ENCODE peak calls at places on chromosomes 16 and 17, in eight cellular contexts. W is suprapubic skin, T is uterus, Q is body of pancreas, V is transverse colon, Y is HCT116, B is esophagus muscularis mucosa, N is ovary. Z is an unnamed sample. For H3K36me3, the result is how much of the 10 kb centered on the place peaks cover.

GRCh38 chr17:80991645-80992076 is at the start of gene CHMP6:
- DNase-seq in Q (peak), T (peak), W (peak), V (peak), N (peak), Y (peak), B (no peak), Z (peak)

GRCh38 chr16:988465-989353 is 7.1 kb downstream of the SOX8 start:
- DNase-seq in B (no peak), Y (no peak), T (no peak), V (no peak), W (no peak), N (no peak), Q (no peak), Z (no peak)

GRCh38 chr16:27326738-27327585 is 13.2 kb downstream of the IL4R start:
- DNase-seq in V (peak), W (peak), Y (peak), Q (peak), B (peak), N (peak), T (peak), Z (peak)

GRCh38 chr17:42761638-42762037 is 611 bp downstream of the RAMP2 start:
- DNase-seq in B (no peak), W (no peak), N (no peak), Y (no peak), Q (no peak), T (no peak), V (no peak), Z (no peak)

GRCh38 chr17:66420961-66421371 is 118.6 kb downstream of the PRKCA start:
- DNase-seq in V (no peak), Y (no peak), W (no peak), B (no peak), T (peak), N (no peak), Q (peak), Z (no peak)

GRCh38 chr16:69567031-69567680 is 1.4 kb downstream of the NFAT5 start:
- DNase-seq in V (no peak), B (no peak), T (no peak), Y (no peak), Q (peak), W (no peak), N (no peak), Z (no peak)

GRCh38 chr16:13902677-13903076 is 17.3 kb upstream of the ERCC4 start:
- DNase-seq in V (no peak), B (no peak), Y (no peak), Q (no peak), N (no peak), T (no peak), W (no peak), Z (no peak)

GRCh38 chr17:48052956-48053757 is 5.0 kb downstream of the NFE2L1 start:
- DNase-seq in T (peak), Q (peak), W (no peak), N (peak), B (no peak), Y (no peak), V (peak), Z (peak)

GRCh38 chr16:14180431-14181059 is 109.4 kb downstream of the MRTFB start:
- DNase-seq in T (no peak), V (no peak), N (no peak), Y (no peak), B (no peak), W (no peak), Q (no peak), Z (no peak)

GRCh38 chr17:82439829-82440365 is 10.7 kb downstream of the CYBC1 start:
- DNase-seq in T (no peak), Y (no peak), Q (no peak), N (no peak), V (no peak), W (peak), B (no peak), Z (no peak)
- TF ChIP-seq POLR2A in T (no peak), Y (no peak), Q (no peak), N (no peak), V (no peak), W (no peak), B (no peak), Z (no peak)

GRCh38 chr16:11576427-11577289 is 10.1 kb downstream of the LITAF start:
- DNase-seq in W (no peak), B (no peak), Y (no peak), Q (peak), V (no peak), N (peak), T (no peak), Z (no peak)
- H3K4me3 ChIP-seq in W (no peak), B (no peak), Y (no peak), Q (no peak), V (no peak), N (no peak), T (no peak), Z (no peak)

GRCh38 chr17:63685021-63685420 is 14.9 kb downstream of the LIMD2 start:
- DNase-seq in V (no peak), N (no peak), Q (no peak), B (no peak), W (no peak), Y (no peak), T (no peak), Z (no peak)
- H3K36me3 ChIP-seq in V (under half), N (under half), Q (under half), B (under half), W (half or more), Y (under half), T (under half), Z (under half)

GRCh38 chr16:89657442-89658220 is at the start of the genes CHMP1A and SPATA33:
- DNase-seq in B (peak), N (peak), Q (peak), V (peak), Y (peak), T (peak), W (peak), Z (peak)
- TF ChIP-seq POLR2A in B (no peak), N (peak), Q (peak), V (peak), Y (peak), T (no peak), W (no peak), Z (peak)

GRCh38 chr17:77471984-77472836 is 331.4 kb downstream of the SEC14L1 start:
- DNase-seq in T (peak), B (no peak), V (peak), W (no peak), N (peak), Q (peak), Y (no peak), Z (no peak)
- H3K4me3 ChIP-seq in T (no peak), B (no peak), V (no peak), W (no peak), N (no peak), Q (no peak), Y (no peak), Z (no peak)

GRCh38 chr16:84058211-84058610 is 15.6 kb upstream of the SLC38A8 start:
- DNase-seq in N (peak), W (no peak), Y (no peak), Q (no peak), B (no peak), T (no peak), V (no peak), Z (no peak)

GRCh38 chr16:84059946-84060901 is 17.6 kb upstream of the SLC38A8 start:
- DNase-seq in W (no peak), N (peak), T (no peak), Q (no peak), Y (no peak), B (no peak), V (no peak), Z (no peak)

GRCh38 chr16:84056933-84057332 is 14.3 kb upstream of the SLC38A8 start:
- DNase-seq in V (no peak), W (no peak), N (no peak), Y (no peak), T (peak), B (no peak), Q (no peak), Z (no peak)

GRCh38 chr16:84059111-84059510 is 16.5 kb upstream of the SLC38A8 start:
- DNase-seq in Q (no peak), Y (no peak), V (no peak), W (no peak), B (no peak), N (peak), T (no peak), Z (no peak)

GRCh38 chr16:84058664-84059063 is 16.1 kb upstream of the SLC38A8 start:
- DNase-seq in Q (no peak), V (no peak), T (no peak), N (peak), Y (no peak), B (no peak), W (no peak), Z (no peak)
- H3K36me3 ChIP-seq in Q (under half), V (under half), T (under half), N (under half), Y (half or more), B (half or more), W (half or more), Z (under half)

Z was measured in gastrocnemius medialis.